ENCODE peak calls at places on chromosomes 3 and 15, in eight cellular contexts. One of them, this sample, is unnamed.

GRCh38 chr15:100810831-100811230 is 68.8 kb upstream of the ALDH1A3 start:
- DNase-seq in SJSA1: no peak
- DNase-seq in tibial artery: no peak
- DNase-seq in ascending aorta: no peak
- DNase-seq in H7: no peak
- DNase-seq in mesendoderm: no peak
- DNase-seq in lower lobe of right lung: no peak
- DNase-seq in GM12865: no peak
- DNase-seq in this sample: no peak

GRCh38 chr15:50355612-50355905 is 561 bp upstream of the GABPB1 start:
- DNase-seq in ascending aorta: no peak
- DNase-seq in mesendoderm: no peak
- DNase-seq in lower lobe of right lung: no peak
- DNase-seq in H7: no peak
- DNase-seq in GM12865: no peak
- DNase-seq in SJSA1: no peak
- DNase-seq in tibial artery: no peak
- DNase-seq in this sample: no peak

GRCh38 chr3:151047636-151048035 is 37.8 kb upstream of the MED12L start:
- DNase-seq in tibial artery: no peak
- DNase-seq in H7: no peak
- DNase-seq in lower lobe of right lung: no peak
- DNase-seq in SJSA1: no peak
- DNase-seq in ascending aorta: no peak
- DNase-seq in mesendoderm: peak
- DNase-seq in GM12865: peak
- DNase-seq in this sample: no peak

GRCh38 chr15:29270169-29270955 is 740 bp upstream of the NSMCE3 start:
- DNase-seq in ascending aorta: no peak
- DNase-seq in H7: peak
- DNase-seq in mesendoderm: no peak
- DNase-seq in lower lobe of right lung: no peak
- DNase-seq in GM12865: peak
- DNase-seq in tibial artery: no peak
- DNase-seq in SJSA1: no peak
- DNase-seq in this sample: no peak

GRCh38 chr15:73049564-73050215 is 2.6 kb upstream of the NEO1 start:
- DNase-seq in SJSA1: no peak
- DNase-seq in GM12865: no peak
- DNase-seq in ascending aorta: no peak
- DNase-seq in tibial artery: no peak
- DNase-seq in lower lobe of right lung: no peak
- DNase-seq in mesendoderm: no peak
- DNase-seq in H7: no peak
- DNase-seq in this sample: no peak

GRCh38 chr3:114775395-114775794 is 371.7 kb downstream of the ZBTB20 start:
- DNase-seq in lower lobe of right lung: no peak
- DNase-seq in H7: no peak
- DNase-seq in mesendoderm: no peak
- DNase-seq in GM12865: no peak
- DNase-seq in ascending aorta: no peak
- DNase-seq in SJSA1: peak
- DNase-seq in tibial artery: no peak
- DNase-seq in this sample: no peak

GRCh38 chr3:14388200-14388599 is 14.2 kb upstream of the SLC6A6 start:
- DNase-seq in H7: no peak
- DNase-seq in ascending aorta: no peak
- DNase-seq in SJSA1: no peak
- DNase-seq in lower lobe of right lung: no peak
- DNase-seq in GM12865: no peak
- DNase-seq in tibial artery: peak
- DNase-seq in mesendoderm: no peak
- DNase-seq in this sample: no peak

GRCh38 chr15:96463376-96463775 is 132.9 kb downstream of the NR2F2 start:
- DNase-seq in tibial artery: no peak
- DNase-seq in lower lobe of right lung: no peak
- DNase-seq in GM12865: no peak
- DNase-seq in H7: no peak
- DNase-seq in SJSA1: no peak
- DNase-seq in mesendoderm: no peak
- DNase-seq in ascending aorta: no peak
- DNase-seq in this sample: no peak

GRCh38 chr15:78355185-78355584 is 15.0 kb downstream of the CRABP1 start:
- DNase-seq in ascending aorta: peak
- DNase-seq in SJSA1: no peak
- DNase-seq in GM12865: no peak
- DNase-seq in H7: no peak
- DNase-seq in mesendoderm: no peak
- DNase-seq in lower lobe of right lung: no peak
- DNase-seq in tibial artery: no peak
- DNase-seq in this sample: no peak

GRCh38 chr3:52483577-52484495 is 11.3 kb upstream of the STAB1 start:
- DNase-seq in mesendoderm: no peak
- DNase-seq in ascending aorta: no peak
- DNase-seq in GM12865: no peak
- DNase-seq in lower lobe of right lung: peak
- DNase-seq in tibial artery: no peak
- DNase-seq in SJSA1: peak
- DNase-seq in H7: no peak
- DNase-seq in this sample: no peak

DNA sequence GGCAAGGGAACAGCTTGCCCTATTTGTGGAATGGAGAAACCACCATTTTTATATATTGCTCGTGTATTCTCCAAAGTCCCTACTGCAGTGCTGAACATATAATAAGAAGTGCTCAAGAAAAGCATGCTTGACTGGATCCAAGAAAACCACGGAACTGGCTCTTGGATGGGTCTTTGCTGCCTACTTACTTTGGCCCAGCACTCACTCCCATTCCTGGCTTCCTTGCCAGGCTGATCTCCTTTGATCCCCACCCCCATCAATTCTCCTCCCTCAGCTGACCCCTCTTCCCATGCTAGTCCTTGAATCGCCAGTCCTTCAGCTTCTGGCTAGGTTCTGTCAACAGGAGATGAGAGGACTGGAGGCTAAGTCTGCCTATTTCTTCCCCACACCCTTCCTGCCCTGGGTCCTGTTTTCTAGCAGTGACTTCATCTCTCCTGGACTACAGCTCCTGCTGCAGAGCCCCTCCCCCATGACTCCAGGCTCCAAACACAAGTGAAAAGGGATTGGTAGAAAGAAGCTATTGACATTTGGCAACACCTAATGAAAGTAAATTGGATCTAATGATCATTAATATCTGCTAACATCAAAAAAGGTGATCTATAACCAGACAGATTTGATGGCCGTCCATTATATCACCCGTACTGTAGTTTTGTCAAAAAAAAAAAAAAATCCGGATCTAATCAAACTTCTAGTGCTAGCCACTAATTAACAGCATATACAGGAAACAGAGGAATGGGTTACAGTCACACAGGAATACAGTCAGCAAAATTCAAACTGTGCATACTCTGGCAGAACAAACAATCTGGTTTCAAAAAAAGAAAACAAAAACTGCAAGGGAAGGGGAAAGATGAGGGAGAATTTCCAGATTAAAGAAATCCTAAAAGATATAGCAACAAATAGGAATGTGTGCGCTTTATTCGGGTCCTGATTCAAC is 7.8 kb downstream of the FAM240A start:
- DNase-seq in GM12865: no peak
- DNase-seq in ascending aorta: no peak
- DNase-seq in lower lobe of right lung: no peak
- DNase-seq in tibial artery: no peak
- DNase-seq in H7: peak
- DNase-seq in mesendoderm: peak
- DNase-seq in SJSA1: no peak
- DNase-seq in this sample: no peak
- H3K4me3 ChIP-seq in GM12865: no peak
- H3K4me3 ChIP-seq in ascending aorta: no peak
- H3K4me3 ChIP-seq in lower lobe of right lung: no peak
- H3K4me3 ChIP-seq in tibial artery: no peak
- H3K4me3 ChIP-seq in H7: no peak
- H3K4me3 ChIP-seq in mesendoderm: no peak
- H3K4me3 ChIP-seq in SJSA1: no peak
- H3K4me3 ChIP-seq in this sample: no peak

GRCh38 chr15:70799667-70800450 is 36.5 kb upstream of the UACA start:
- DNase-seq in H7: no peak
- DNase-seq in GM12865: no peak
- DNase-seq in mesendoderm: no peak
- DNase-seq in ascending aorta: peak
- DNase-seq in tibial artery: peak
- DNase-seq in SJSA1: peak
- DNase-seq in lower lobe of right lung: no peak
- DNase-seq in this sample: no peak
- H3K4me3 ChIP-seq in H7: no peak
- H3K4me3 ChIP-seq in GM12865: no peak
- H3K4me3 ChIP-seq in mesendoderm: no peak
- H3K4me3 ChIP-seq in ascending aorta: peak
- H3K4me3 ChIP-seq in tibial artery: no peak
- H3K4me3 ChIP-seq in SJSA1: no peak
- H3K4me3 ChIP-seq in lower lobe of right lung: no peak
- H3K4me3 ChIP-seq in this sample: no peak

GRCh38 chr3:33868309-33868708 is 69.9 kb downstream of the PDCD6IP start:
- DNase-seq in mesendoderm: no peak
- DNase-seq in H7: no peak
- DNase-seq in GM12865: no peak
- DNase-seq in ascending aorta: no peak
- DNase-seq in tibial artery: no peak
- DNase-seq in lower lobe of right lung: no peak
- DNase-seq in SJSA1: no peak
- DNase-seq in this sample: no peak
- H3K4me3 ChIP-seq in mesendoderm: no peak
- H3K4me3 ChIP-seq in H7: no peak
- H3K4me3 ChIP-seq in GM12865: no peak
- H3K4me3 ChIP-seq in ascending aorta: no peak
- H3K4me3 ChIP-seq in tibial artery: no peak
- H3K4me3 ChIP-seq in lower lobe of right lung: no peak
- H3K4me3 ChIP-seq in SJSA1: no peak
- H3K4me3 ChIP-seq in this sample: no peak

GRCh38 chr3:182738583-182739514 is 54.5 kb upstream of the ATP11B start:
- DNase-seq in mesendoderm: peak
- DNase-seq in tibial artery: no peak
- DNase-seq in lower lobe of right lung: no peak
- DNase-seq in H7: no peak
- DNase-seq in SJSA1: no peak
- DNase-seq in GM12865: no peak
- DNase-seq in ascending aorta: no peak
- DNase-seq in this sample: no peak
- H3K4me3 ChIP-seq in mesendoderm: no peak
- H3K4me3 ChIP-seq in tibial artery: no peak
- H3K4me3 ChIP-seq in lower lobe of right lung: no peak
- H3K4me3 ChIP-seq in H7: no peak
- H3K4me3 ChIP-seq in SJSA1: no peak
- H3K4me3 ChIP-seq in GM12865: no peak
- H3K4me3 ChIP-seq in ascending aorta: no peak
- H3K4me3 ChIP-seq in this sample: no peak

GRCh38 chr3:59535791-59536221 is 486.0 kb upstream of the CFAP20DC start:
- DNase-seq in mesendoderm: no peak
- DNase-seq in tibial artery: no peak
- DNase-seq in H7: no peak
- DNase-seq in ascending aorta: no peak
- DNase-seq in SJSA1: peak
- DNase-seq in GM12865: no peak
- DNase-seq in lower lobe of right lung: no peak
- DNase-seq in this sample: no peak
- H3K4me3 ChIP-seq in mesendoderm: no peak
- H3K4me3 ChIP-seq in tibial artery: no peak
- H3K4me3 ChIP-seq in H7: no peak
- H3K4me3 ChIP-seq in ascending aorta: no peak
- H3K4me3 ChIP-seq in SJSA1: no peak
- H3K4me3 ChIP-seq in GM12865: no peak
- H3K4me3 ChIP-seq in lower lobe of right lung: no peak
- H3K4me3 ChIP-seq in this sample: no peak

DNA sequence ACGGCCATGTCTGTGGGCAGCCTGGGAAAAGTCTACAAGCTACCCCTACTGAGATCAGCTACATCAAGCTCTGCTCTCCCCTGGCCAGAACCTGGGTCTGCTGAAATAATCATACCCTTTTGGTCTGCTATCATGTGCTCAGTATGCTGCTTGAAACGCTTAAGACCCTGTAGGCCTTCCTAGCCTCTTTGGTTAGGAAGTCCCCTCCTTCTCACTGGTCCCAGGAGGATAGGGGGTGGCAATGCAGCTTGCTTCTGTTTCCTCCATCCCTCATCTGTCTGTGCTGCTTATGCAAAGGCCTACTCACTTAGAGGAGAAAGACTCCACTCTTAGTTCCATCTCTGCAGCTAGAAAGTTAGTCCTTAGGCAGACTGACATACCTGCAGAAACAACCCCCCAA is 118.2 kb upstream of the RASGRP1 start:
- DNase-seq in lower lobe of right lung: no peak
- DNase-seq in tibial artery: no peak
- DNase-seq in ascending aorta: no peak
- DNase-seq in H7: no peak
- DNase-seq in SJSA1: no peak
- DNase-seq in GM12865: peak
- DNase-seq in mesendoderm: no peak
- DNase-seq in this sample: no peak
- H3K4me3 ChIP-seq in lower lobe of right lung: no peak
- H3K4me3 ChIP-seq in tibial artery: no peak
- H3K4me3 ChIP-seq in ascending aorta: no peak
- H3K4me3 ChIP-seq in H7: no peak
- H3K4me3 ChIP-seq in SJSA1: no peak
- H3K4me3 ChIP-seq in GM12865: no peak
- H3K4me3 ChIP-seq in mesendoderm: no peak
- H3K4me3 ChIP-seq in this sample: no peak